ENCODE peak calls at places on chromosome 1, in four cellular contexts. Y, J, N and X are unnamed samples.

GRCh38 chr1:24643362-24644346 is 552 bp downstream of the SRRM1 start:
- DNase-seq in N (no peak), Y (no peak), J (no peak), X (peak; percentile 24)

GRCh38 chr1:248906741-248907661 is 966 bp downstream of the PGBD2 start:
- DNase-seq in J (no peak), N (no peak), Y (peak; percentile 25), X (no peak)

GRCh38 chr1:54054438-54054749 is 986 bp downstream of the TCEANC2 start:
- DNase-seq in N (no peak), J (no peak), Y (no peak), X (no peak)

GRCh38 chr1:68230901-68231626 is 1.3 kb downstream of the WLS start:
- DNase-seq in Y (no peak), N (no peak), J (no peak), X (peak; percentile 45)

GRCh38 chr1:89632213-89633102 is 462 bp upstream of the LRRC8C start:
- DNase-seq in N (peak; percentile 71), J (no peak), Y (peak; percentile 71), X (peak; percentile 80)

GRCh38 chr1:162219461-162219860 is 150.0 kb downstream of the NOS1AP start:
- DNase-seq in N (no peak), J (no peak), Y (no peak), X (no peak)

GRCh38 chr1:99763956-99764355 is 2.5 kb downstream of the FRRS1 start:
- DNase-seq in N (no peak), J (no peak), Y (peak; percentile 34), X (no peak)

GRCh38 chr1:18955442-18956188 is 861 bp downstream of the IFFO2 start:
- DNase-seq in J (no peak), N (peak; percentile 62), Y (no peak), X (peak; percentile 34)

GRCh38 chr1:44271646-44272045 is 58.4 kb downstream of the DMAP1 start:
- DNase-seq in Y (no peak), N (no peak), J (no peak), X (no peak)

GRCh38 chr1:211111351-211111750 is 22.6 kb downstream of the KCNH1 start:
- DNase-seq in Y (no peak), J (no peak), N (no peak), X (no peak)
- H3K23ac ChIP-seq in Y (no peak overlapping the region), J (no peak overlapping the region), N (no peak overlapping the region), X (no peak overlapping the region)

GRCh38 chr1:184545601-184546000 is 158.8 kb downstream of the C1orf21 start:
- DNase-seq in Y (peak; percentile 52), J (no peak), N (no peak), X (peak; percentile 34)

GRCh38 chr1:184536246-184536985 is 149.6 kb downstream of the C1orf21 start:
- DNase-seq in N (no peak), Y (no peak), J (no peak), X (no peak)

GRCh38 chr1:184542291-184542690 is 155.5 kb downstream of the C1orf21 start:
- DNase-seq in N (no peak), J (no peak), Y (no peak), X (no peak)

GRCh38 chr1:184539580-184539979 is 152.8 kb downstream of the C1orf21 start:
- DNase-seq in N (no peak), Y (no peak), J (no peak), X (no peak)

DNA sequence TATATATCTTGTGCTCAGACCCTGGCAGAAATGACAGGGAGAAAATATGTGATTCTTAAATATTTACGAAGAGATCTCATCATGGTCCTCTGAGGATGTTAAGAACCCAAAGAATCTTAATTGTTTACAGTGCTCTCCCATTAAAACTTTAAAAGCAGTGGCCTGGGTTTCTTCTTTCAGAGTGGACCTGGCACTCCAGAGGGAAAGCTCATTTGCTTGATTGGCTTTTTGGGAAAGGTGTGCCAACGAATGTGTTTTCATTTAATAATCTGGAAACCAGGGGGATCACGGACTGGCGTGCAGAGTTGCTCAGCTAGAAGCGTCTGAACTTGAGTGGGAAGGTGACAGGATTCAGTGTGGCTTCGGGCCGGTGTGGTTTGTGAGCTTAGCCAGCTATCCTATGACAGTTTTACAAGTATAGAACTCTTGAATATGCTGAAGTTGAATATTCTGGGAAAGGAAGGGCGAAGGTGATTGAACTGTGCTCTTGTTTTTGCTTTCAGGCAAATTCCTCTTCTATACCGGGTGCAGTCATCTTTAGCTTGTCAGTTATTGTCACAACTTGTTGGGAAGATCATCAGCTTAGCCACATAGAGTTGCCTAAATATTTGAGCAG is 154.8 kb downstream of the C1orf21 start:
- DNase-seq in N (no peak), J (no peak), Y (no peak), X (peak; percentile 39)
- H2BK120ac ChIP-seq in N (no peak overlapping the region), J (no peak overlapping the region), Y (no peak overlapping the region), X (no peak overlapping the region)

DNA sequence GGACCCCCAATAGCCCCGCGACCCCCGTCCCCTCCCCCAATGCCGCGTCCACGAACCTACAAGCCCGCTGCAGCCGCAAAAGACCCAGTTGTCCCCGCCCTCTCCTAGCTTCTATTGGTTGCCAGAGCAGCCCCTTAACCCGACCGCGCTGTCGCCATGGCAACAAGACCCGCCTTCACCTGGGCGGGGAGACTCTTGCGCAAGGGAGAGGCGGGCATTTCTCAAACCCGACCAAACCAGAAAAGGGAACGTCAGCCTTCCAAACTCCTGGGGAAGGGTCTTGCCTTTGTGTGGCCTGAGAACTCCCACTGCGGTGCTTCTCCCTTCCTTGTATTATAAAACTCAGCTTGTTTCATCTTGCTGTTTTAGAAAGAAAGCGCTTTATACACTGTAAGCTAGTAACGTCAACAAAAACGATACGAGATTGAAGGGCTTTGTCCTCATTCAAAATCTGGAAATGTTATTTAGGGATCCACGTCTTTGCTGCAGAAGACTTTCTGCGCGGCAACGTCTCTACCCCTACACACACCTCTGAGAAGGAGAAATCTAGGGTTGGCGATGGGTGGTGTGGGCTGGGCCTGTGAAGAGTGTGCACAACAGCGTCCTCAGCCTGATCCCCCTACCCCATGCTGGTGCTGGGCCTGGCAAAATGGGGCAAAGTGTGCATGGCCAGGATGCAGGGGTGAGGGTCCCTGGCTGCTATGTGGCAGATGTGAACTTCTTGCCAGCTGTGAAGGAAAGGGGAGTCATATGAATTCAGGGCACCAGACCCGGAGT is at the start of gene TMEM9:
- DNase-seq in N (peak; percentile 98), J (peak; percentile 92), Y (peak; percentile 91), X (peak; percentile 91)
- H4K91ac ChIP-seq in N (no peak within 1 kb of the TSS), J (peak within 1 kb of the TSS; percentile 92), Y (peak within 1 kb of the TSS; percentile 67), X (peak within 1 kb of the TSS; percentile 3)

DNA sequence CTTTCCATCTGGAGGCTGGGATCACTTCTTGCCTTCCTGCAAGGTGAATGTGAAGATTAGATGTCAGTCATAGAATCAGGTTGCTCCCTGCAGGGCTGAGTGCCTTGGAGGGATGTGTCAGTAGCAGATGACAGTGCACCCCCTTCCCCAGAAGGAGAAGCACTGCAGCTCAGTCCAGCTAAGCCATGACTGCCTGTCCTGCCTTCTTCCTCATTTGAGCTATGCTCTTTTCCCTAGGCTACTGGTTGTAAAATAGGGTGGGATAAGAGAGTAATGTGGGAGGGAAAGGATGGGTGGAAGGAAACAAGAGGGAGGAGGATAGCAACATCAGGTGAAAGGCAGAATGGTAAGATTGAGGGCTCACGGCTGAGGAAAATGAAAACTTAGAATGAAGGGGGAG is 11.1 kb upstream of the FABP3 start:
- DNase-seq in Y (no peak), N (no peak), J (no peak), X (no peak)
- H3K23ac ChIP-seq in Y (no peak overlapping the region), N (no peak overlapping the region), J (no peak overlapping the region), X (no peak overlapping the region)

GRCh38 chr1:46490603-46491499 is 1.2 kb downstream of the DMBX1 start:
- DNase-seq in J (no peak), Y (no peak), N (no peak), X (peak; percentile 32)
- H2BK120ac ChIP-seq in J (no peak overlapping the region), Y (no peak overlapping the region), N (no peak overlapping the region), X (no peak overlapping the region)

GRCh38 chr1:22804333-22804906 is 93.8 kb downstream of the EPHB2 start:
- DNase-seq in N (no peak), J (no peak), Y (peak; percentile 23), X (no peak)

GRCh38 chr1:22799971-22800370 is 89.3 kb downstream of the EPHB2 start:
- DNase-seq in N (no peak), Y (no peak), J (no peak), X (no peak)

GRCh38 chr1:22803833-22804232 is 93.2 kb downstream of the EPHB2 start:
- DNase-seq in Y (no peak), J (no peak), N (no peak), X (no peak)

GRCh38 chr1:22801753-22802152 is 91.1 kb downstream of the EPHB2 start:
- DNase-seq in Y (no peak), N (peak; percentile 57), J (no peak), X (no peak)

DNA sequence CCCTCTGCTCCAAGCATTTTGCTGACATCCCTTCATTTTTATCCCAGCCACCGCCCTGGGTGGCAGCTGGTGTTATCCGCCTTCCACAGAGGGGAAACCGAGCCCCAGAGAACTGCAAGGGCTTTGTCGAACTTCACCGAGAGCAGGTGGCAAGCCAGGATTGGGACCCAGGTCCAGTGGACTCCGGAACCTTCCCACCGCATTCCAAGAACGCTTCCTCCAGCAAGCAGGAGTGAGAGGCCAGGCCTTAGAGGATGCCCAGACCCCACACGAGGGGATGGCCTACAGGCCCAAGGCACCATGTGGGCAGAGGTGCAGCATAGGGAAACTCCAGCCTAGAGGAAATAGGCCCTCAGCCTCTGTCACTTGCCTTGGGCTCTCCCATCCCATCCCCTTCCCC is 90.7 kb downstream of the EPHB2 start:
- DNase-seq in N (no peak), J (no peak), Y (no peak), X (no peak)
- H4K91ac ChIP-seq in N (no peak overlapping the region), J (no peak overlapping the region), Y (no peak overlapping the region), X (no peak overlapping the region)

DNA sequence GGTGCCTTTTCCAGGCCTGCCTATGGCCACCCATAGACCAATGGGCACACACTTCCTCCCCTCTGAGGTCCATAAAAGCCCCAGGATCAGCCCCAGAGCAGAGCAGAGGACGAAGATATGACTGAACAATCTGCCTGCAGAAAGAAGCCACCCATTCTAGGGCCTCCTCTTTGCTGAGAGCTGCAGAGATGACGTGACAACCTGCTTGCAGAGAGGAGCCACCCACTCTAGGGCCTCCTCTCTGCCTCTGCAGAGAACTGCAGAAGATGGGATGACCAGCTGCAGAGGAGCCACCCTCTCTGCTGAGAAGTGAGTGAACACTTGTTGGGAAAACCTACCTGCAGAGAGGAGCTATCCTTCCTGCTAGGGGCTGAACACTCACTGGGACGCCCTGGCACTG is 79.7 kb downstream of the SCMH1 start:
- DNase-seq in N (no peak), Y (no peak), J (no peak), X (no peak)
- H3K23ac ChIP-seq in N (no peak overlapping the region), Y (no peak overlapping the region), J (no peak overlapping the region), X (no peak overlapping the region)

DNA sequence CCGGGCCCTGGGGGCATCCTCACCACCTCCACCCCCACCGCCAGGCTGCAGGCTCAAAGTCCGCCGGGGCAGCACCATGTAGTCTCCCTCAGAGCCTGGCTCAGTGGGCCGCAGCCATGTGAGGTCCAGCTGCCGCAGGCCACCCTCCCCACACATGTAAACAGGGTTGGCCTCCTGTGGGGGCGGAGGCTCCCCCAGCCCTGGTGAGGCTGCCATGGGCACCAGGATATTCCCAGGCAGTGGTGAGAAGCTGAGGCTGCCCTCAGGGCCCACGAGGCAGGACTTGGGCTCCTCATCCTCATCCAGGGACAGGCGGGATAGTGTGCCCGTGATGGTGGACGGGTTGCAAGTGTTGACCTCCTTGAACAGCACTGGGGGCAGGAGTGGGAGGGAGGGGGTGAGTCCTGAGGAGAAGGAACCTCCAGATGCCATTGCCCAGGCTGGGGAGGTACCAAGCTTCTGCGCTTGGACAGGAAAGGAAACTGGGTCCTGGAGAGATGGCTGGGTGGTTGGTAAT is 27.3 kb upstream of the COL16A1 start:
- DNase-seq in Y (no peak), J (no peak), N (no peak), X (no peak)
- H2BK120ac ChIP-seq in Y (no peak overlapping the region), J (no peak overlapping the region), N (no peak overlapping the region), X (no peak overlapping the region)

GRCh38 chr1:241827308-241827707 is 20.7 kb upstream of the EXO1 start:
- DNase-seq in N (no peak), Y (no peak), J (no peak), X (no peak)
- H4K91ac ChIP-seq in N (no peak overlapping the region), Y (peak overlapping the region; percentile 45), J (no peak overlapping the region), X (no peak overlapping the region)